ENCODE peak calls at places on chromosomes 13 and 19, in seven cellular contexts. One of them, this sample, is unnamed.
A peak's percentile ranks its signal among the peaks of the same experiment; 100 is the strongest.

GRCh38 chr19:44948763-44949374 is 3.0 kb downstream of the APOC2 start:
- DNase-seq in activated T-cell treated with anti-CD3 and anti-CD28 coated beads for 48 hours: no peak
- DNase-seq in stimulated activated CD8-positive, alpha-beta memory T cell treated with anti-CD3 and anti-CD28 coated beads, Interleukin-7, amount 100 ng/mL, for 1 hour: no peak
- DNase-seq in H54: no peak
- DNase-seq in heart right ventricle: no peak
- DNase-seq in astrocyte of the spinal cord: no peak
- DNase-seq in NCI-H524 treated with DMSO at 0.1 percent for 48 hours: no peak
- DNase-seq in this sample: no peak

GRCh38 chr19:30781519-30781918 is 409.3 kb downstream of the ZNF536 start:
- DNase-seq in activated T-cell treated with anti-CD3 and anti-CD28 coated beads for 48 hours: no peak
- DNase-seq in stimulated activated CD8-positive, alpha-beta memory T cell treated with anti-CD3 and anti-CD28 coated beads, Interleukin-7, amount 100 ng/mL, for 1 hour: no peak
- DNase-seq in H54: no peak
- DNase-seq in heart right ventricle: no peak
- DNase-seq in astrocyte of the spinal cord: no peak
- DNase-seq in NCI-H524 treated with DMSO at 0.1 percent for 48 hours: no peak
- DNase-seq in this sample: no peak

GRCh38 chr13:86554066-86554465 is 754.8 kb upstream of the SLITRK6 start:
- DNase-seq in activated T-cell treated with anti-CD3 and anti-CD28 coated beads for 48 hours: no peak
- DNase-seq in stimulated activated CD8-positive, alpha-beta memory T cell treated with anti-CD3 and anti-CD28 coated beads, Interleukin-7, amount 100 ng/mL, for 1 hour: no peak
- DNase-seq in H54: no peak
- DNase-seq in heart right ventricle: no peak
- DNase-seq in astrocyte of the spinal cord: no peak
- DNase-seq in NCI-H524 treated with DMSO at 0.1 percent for 48 hours: no peak
- DNase-seq in this sample: no peak

GRCh38 chr13:114282143-114282685 is 813 bp downstream of the UPF3A start:
- DNase-seq in activated T-cell treated with anti-CD3 and anti-CD28 coated beads for 48 hours: peak; percentile 30
- DNase-seq in stimulated activated CD8-positive, alpha-beta memory T cell treated with anti-CD3 and anti-CD28 coated beads, Interleukin-7, amount 100 ng/mL, for 1 hour: peak; percentile 32
- DNase-seq in H54: peak; percentile 71
- DNase-seq in heart right ventricle: peak; percentile 39
- DNase-seq in astrocyte of the spinal cord: peak; percentile 81
- DNase-seq in NCI-H524 treated with DMSO at 0.1 percent for 48 hours: peak; percentile 33
- DNase-seq in this sample: peak; percentile 68

GRCh38 chr19:32397736-32398135 is 7.8 kb upstream of the DPY19L3 start:
- DNase-seq in activated T-cell treated with anti-CD3 and anti-CD28 coated beads for 48 hours: no peak
- DNase-seq in stimulated activated CD8-positive, alpha-beta memory T cell treated with anti-CD3 and anti-CD28 coated beads, Interleukin-7, amount 100 ng/mL, for 1 hour: no peak
- DNase-seq in H54: peak; percentile 49
- DNase-seq in heart right ventricle: no peak
- DNase-seq in astrocyte of the spinal cord: peak; percentile 70
- DNase-seq in NCI-H524 treated with DMSO at 0.1 percent for 48 hours: no peak
- DNase-seq in this sample: peak; percentile 73

GRCh38 chr13:30844548-30845296 is 61.3 kb upstream of the MEDAG start:
- DNase-seq in activated T-cell treated with anti-CD3 and anti-CD28 coated beads for 48 hours: no peak
- DNase-seq in stimulated activated CD8-positive, alpha-beta memory T cell treated with anti-CD3 and anti-CD28 coated beads, Interleukin-7, amount 100 ng/mL, for 1 hour: no peak
- DNase-seq in H54: no peak
- DNase-seq in heart right ventricle: no peak
- DNase-seq in astrocyte of the spinal cord: no peak
- DNase-seq in NCI-H524 treated with DMSO at 0.1 percent for 48 hours: no peak
- DNase-seq in this sample: peak; percentile 55

GRCh38 chr19:35355851-35356460 is 2.3 kb upstream of the FFAR3 start:
- DNase-seq in activated T-cell treated with anti-CD3 and anti-CD28 coated beads for 48 hours: no peak
- DNase-seq in stimulated activated CD8-positive, alpha-beta memory T cell treated with anti-CD3 and anti-CD28 coated beads, Interleukin-7, amount 100 ng/mL, for 1 hour: no peak
- DNase-seq in H54: no peak
- DNase-seq in heart right ventricle: no peak
- DNase-seq in astrocyte of the spinal cord: no peak
- DNase-seq in NCI-H524 treated with DMSO at 0.1 percent for 48 hours: no peak
- DNase-seq in this sample: no peak

GRCh38 chr13:30690282-30691188 is 44.8 kb upstream of the ALOX5AP start:
- DNase-seq in activated T-cell treated with anti-CD3 and anti-CD28 coated beads for 48 hours: no peak
- DNase-seq in stimulated activated CD8-positive, alpha-beta memory T cell treated with anti-CD3 and anti-CD28 coated beads, Interleukin-7, amount 100 ng/mL, for 1 hour: no peak
- DNase-seq in H54: peak; percentile 38
- DNase-seq in heart right ventricle: peak; percentile 42
- DNase-seq in astrocyte of the spinal cord: peak; percentile 94
- DNase-seq in NCI-H524 treated with DMSO at 0.1 percent for 48 hours: no peak
- DNase-seq in this sample: peak; percentile 66

GRCh38 chr13:106710267-106710666 is 142.3 kb upstream of the ARGLU1 start:
- DNase-seq in activated T-cell treated with anti-CD3 and anti-CD28 coated beads for 48 hours: no peak
- DNase-seq in stimulated activated CD8-positive, alpha-beta memory T cell treated with anti-CD3 and anti-CD28 coated beads, Interleukin-7, amount 100 ng/mL, for 1 hour: no peak
- DNase-seq in H54: no peak
- DNase-seq in heart right ventricle: peak; percentile 63
- DNase-seq in astrocyte of the spinal cord: peak; percentile 24
- DNase-seq in NCI-H524 treated with DMSO at 0.1 percent for 48 hours: no peak
- DNase-seq in this sample: no peak

GRCh38 chr13:61916483-61916882 is 500.8 kb upstream of the PCDH20 start:
- DNase-seq in activated T-cell treated with anti-CD3 and anti-CD28 coated beads for 48 hours: no peak
- DNase-seq in stimulated activated CD8-positive, alpha-beta memory T cell treated with anti-CD3 and anti-CD28 coated beads, Interleukin-7, amount 100 ng/mL, for 1 hour: no peak
- DNase-seq in H54: no peak
- DNase-seq in heart right ventricle: no peak
- DNase-seq in astrocyte of the spinal cord: no peak
- DNase-seq in NCI-H524 treated with DMSO at 0.1 percent for 48 hours: no peak
- DNase-seq in this sample: no peak

GRCh38 chr13:114069376-114070097 is 62.9 kb downstream of the RASA3 start:
- DNase-seq in activated T-cell treated with anti-CD3 and anti-CD28 coated beads for 48 hours: no peak
- DNase-seq in stimulated activated CD8-positive, alpha-beta memory T cell treated with anti-CD3 and anti-CD28 coated beads, Interleukin-7, amount 100 ng/mL, for 1 hour: no peak
- DNase-seq in H54: no peak
- DNase-seq in heart right ventricle: no peak
- DNase-seq in astrocyte of the spinal cord: no peak
- DNase-seq in NCI-H524 treated with DMSO at 0.1 percent for 48 hours: no peak
- DNase-seq in this sample: no peak

GRCh38 chr13:47869780-47870179 is 131.3 kb downstream of the SUCLA2 start:
- DNase-seq in activated T-cell treated with anti-CD3 and anti-CD28 coated beads for 48 hours: no peak
- DNase-seq in stimulated activated CD8-positive, alpha-beta memory T cell treated with anti-CD3 and anti-CD28 coated beads, Interleukin-7, amount 100 ng/mL, for 1 hour: no peak
- DNase-seq in H54: no peak
- DNase-seq in heart right ventricle: no peak
- DNase-seq in astrocyte of the spinal cord: no peak
- DNase-seq in NCI-H524 treated with DMSO at 0.1 percent for 48 hours: no peak
- DNase-seq in this sample: no peak

GRCh38 chr19:4660181-4660791 is 9.9 kb downstream of the MYDGF start:
- DNase-seq in activated T-cell treated with anti-CD3 and anti-CD28 coated beads for 48 hours: no peak
- DNase-seq in stimulated activated CD8-positive, alpha-beta memory T cell treated with anti-CD3 and anti-CD28 coated beads, Interleukin-7, amount 100 ng/mL, for 1 hour: no peak
- DNase-seq in H54: no peak
- DNase-seq in heart right ventricle: no peak
- DNase-seq in astrocyte of the spinal cord: no peak
- DNase-seq in NCI-H524 treated with DMSO at 0.1 percent for 48 hours: no peak
- DNase-seq in this sample: peak; percentile 33

GRCh38 chr19:38550376-38550775 is 67.4 kb downstream of the MAP4K1 start:
- DNase-seq in activated T-cell treated with anti-CD3 and anti-CD28 coated beads for 48 hours: no peak
- DNase-seq in stimulated activated CD8-positive, alpha-beta memory T cell treated with anti-CD3 and anti-CD28 coated beads, Interleukin-7, amount 100 ng/mL, for 1 hour: no peak
- DNase-seq in H54: no peak
- DNase-seq in heart right ventricle: no peak
- DNase-seq in astrocyte of the spinal cord: no peak
- DNase-seq in NCI-H524 treated with DMSO at 0.1 percent for 48 hours: no peak
- DNase-seq in this sample: no peak

GRCh38 chr13:113533441-113533840 is 42.9 kb upstream of the DCUN1D2 start:
- DNase-seq in activated T-cell treated with anti-CD3 and anti-CD28 coated beads for 48 hours: no peak
- DNase-seq in stimulated activated CD8-positive, alpha-beta memory T cell treated with anti-CD3 and anti-CD28 coated beads, Interleukin-7, amount 100 ng/mL, for 1 hour: no peak
- DNase-seq in H54: no peak
- DNase-seq in heart right ventricle: no peak
- DNase-seq in astrocyte of the spinal cord: no peak
- DNase-seq in NCI-H524 treated with DMSO at 0.1 percent for 48 hours: no peak
- DNase-seq in this sample: peak; percentile 87

GRCh38 chr19:8131517-8131916 is 17.9 kb downstream of the FBN3 start:
- DNase-seq in activated T-cell treated with anti-CD3 and anti-CD28 coated beads for 48 hours: no peak
- DNase-seq in stimulated activated CD8-positive, alpha-beta memory T cell treated with anti-CD3 and anti-CD28 coated beads, Interleukin-7, amount 100 ng/mL, for 1 hour: no peak
- DNase-seq in H54: no peak
- DNase-seq in heart right ventricle: no peak
- DNase-seq in astrocyte of the spinal cord: no peak
- DNase-seq in NCI-H524 treated with DMSO at 0.1 percent for 48 hours: no peak
- DNase-seq in this sample: no peak

GRCh38 chr19:35155441-35155840 is 906 bp downstream of the FXYD5 start:
- DNase-seq in activated T-cell treated with anti-CD3 and anti-CD28 coated beads for 48 hours: peak; percentile 39
- DNase-seq in stimulated activated CD8-positive, alpha-beta memory T cell treated with anti-CD3 and anti-CD28 coated beads, Interleukin-7, amount 100 ng/mL, for 1 hour: no peak
- DNase-seq in H54: no peak
- DNase-seq in heart right ventricle: no peak
- DNase-seq in astrocyte of the spinal cord: no peak
- DNase-seq in NCI-H524 treated with DMSO at 0.1 percent for 48 hours: no peak
- DNase-seq in this sample: no peak

GRCh38 chr13:111267205-111267604 is 53.2 kb upstream of the TEX29 start:
- DNase-seq in activated T-cell treated with anti-CD3 and anti-CD28 coated beads for 48 hours: no peak
- DNase-seq in stimulated activated CD8-positive, alpha-beta memory T cell treated with anti-CD3 and anti-CD28 coated beads, Interleukin-7, amount 100 ng/mL, for 1 hour: no peak
- DNase-seq in H54: no peak
- DNase-seq in heart right ventricle: no peak
- DNase-seq in astrocyte of the spinal cord: no peak
- DNase-seq in NCI-H524 treated with DMSO at 0.1 percent for 48 hours: no peak
- DNase-seq in this sample: no peak

GRCh38 chr19:3129112-3129511 is 6.7 kb upstream of the GNA15 start:
- DNase-seq in activated T-cell treated with anti-CD3 and anti-CD28 coated beads for 48 hours: no peak
- DNase-seq in stimulated activated CD8-positive, alpha-beta memory T cell treated with anti-CD3 and anti-CD28 coated beads, Interleukin-7, amount 100 ng/mL, for 1 hour: no peak
- DNase-seq in H54: no peak
- DNase-seq in heart right ventricle: no peak
- DNase-seq in astrocyte of the spinal cord: peak; percentile 73
- DNase-seq in NCI-H524 treated with DMSO at 0.1 percent for 48 hours: no peak
- DNase-seq in this sample: peak; percentile 22

GRCh38 chr13:110445183-110445582 is 116.3 kb downstream of the RAB20 start:
- DNase-seq in activated T-cell treated with anti-CD3 and anti-CD28 coated beads for 48 hours: no peak
- DNase-seq in stimulated activated CD8-positive, alpha-beta memory T cell treated with anti-CD3 and anti-CD28 coated beads, Interleukin-7, amount 100 ng/mL, for 1 hour: no peak
- DNase-seq in H54: no peak
- DNase-seq in heart right ventricle: no peak
- DNase-seq in astrocyte of the spinal cord: peak; percentile 83
- DNase-seq in NCI-H524 treated with DMSO at 0.1 percent for 48 hours: no peak
- DNase-seq in this sample: no peak

GRCh38 chr19:18017275-18018083 is 9.5 kb downstream of the ARRDC2 start:
- DNase-seq in activated T-cell treated with anti-CD3 and anti-CD28 coated beads for 48 hours: no peak
- DNase-seq in stimulated activated CD8-positive, alpha-beta memory T cell treated with anti-CD3 and anti-CD28 coated beads, Interleukin-7, amount 100 ng/mL, for 1 hour: no peak
- DNase-seq in H54: no peak
- DNase-seq in heart right ventricle: peak; percentile 25
- DNase-seq in astrocyte of the spinal cord: no peak
- DNase-seq in NCI-H524 treated with DMSO at 0.1 percent for 48 hours: no peak
- DNase-seq in this sample: no peak

GRCh38 chr19:54206030-54206830 is 5.6 kb downstream of the RPS9 start:
- DNase-seq in activated T-cell treated with anti-CD3 and anti-CD28 coated beads for 48 hours: no peak
- DNase-seq in stimulated activated CD8-positive, alpha-beta memory T cell treated with anti-CD3 and anti-CD28 coated beads, Interleukin-7, amount 100 ng/mL, for 1 hour: no peak
- DNase-seq in H54: no peak
- DNase-seq in heart right ventricle: no peak
- DNase-seq in astrocyte of the spinal cord: no peak
- DNase-seq in NCI-H524 treated with DMSO at 0.1 percent for 48 hours: no peak
- DNase-seq in this sample: no peak

GRCh38 chr13:91398413-91399188 is at the start of gene GPC5:
- DNase-seq in activated T-cell treated with anti-CD3 and anti-CD28 coated beads for 48 hours: peak; percentile 86
- DNase-seq in stimulated activated CD8-positive, alpha-beta memory T cell treated with anti-CD3 and anti-CD28 coated beads, Interleukin-7, amount 100 ng/mL, for 1 hour: peak; percentile 70
- DNase-seq in H54: peak; percentile 58
- DNase-seq in heart right ventricle: peak; percentile 48
- DNase-seq in astrocyte of the spinal cord: peak; percentile 45
- DNase-seq in NCI-H524 treated with DMSO at 0.1 percent for 48 hours: no peak
- DNase-seq in this sample: peak; percentile 74

GRCh38 chr13:112069727-112070300 is 2.9 kb downstream of the SOX1 start:
- DNase-seq in activated T-cell treated with anti-CD3 and anti-CD28 coated beads for 48 hours: no peak
- DNase-seq in stimulated activated CD8-positive, alpha-beta memory T cell treated with anti-CD3 and anti-CD28 coated beads, Interleukin-7, amount 100 ng/mL, for 1 hour: no peak
- DNase-seq in H54: no peak
- DNase-seq in heart right ventricle: no peak
- DNase-seq in astrocyte of the spinal cord: no peak
- DNase-seq in NCI-H524 treated with DMSO at 0.1 percent for 48 hours: no peak
- DNase-seq in this sample: no peak

GRCh38 chr13:73715114-73715909 is 418.9 kb downstream of the KLF12 start:
- DNase-seq in activated T-cell treated with anti-CD3 and anti-CD28 coated beads for 48 hours: peak; percentile 19
- DNase-seq in stimulated activated CD8-positive, alpha-beta memory T cell treated with anti-CD3 and anti-CD28 coated beads, Interleukin-7, amount 100 ng/mL, for 1 hour: peak; percentile 31
- DNase-seq in H54: no peak
- DNase-seq in heart right ventricle: no peak
- DNase-seq in astrocyte of the spinal cord: no peak
- DNase-seq in NCI-H524 treated with DMSO at 0.1 percent for 48 hours: no peak
- DNase-seq in this sample: no peak

GRCh38 chr13:94550030-94550738 is 45.8 kb downstream of the TGDS start:
- DNase-seq in activated T-cell treated with anti-CD3 and anti-CD28 coated beads for 48 hours: no peak
- DNase-seq in stimulated activated CD8-positive, alpha-beta memory T cell treated with anti-CD3 and anti-CD28 coated beads, Interleukin-7, amount 100 ng/mL, for 1 hour: no peak
- DNase-seq in H54: peak; percentile 65
- DNase-seq in heart right ventricle: no peak
- DNase-seq in astrocyte of the spinal cord: no peak
- DNase-seq in NCI-H524 treated with DMSO at 0.1 percent for 48 hours: peak; percentile 26
- DNase-seq in this sample: peak; percentile 76

GRCh38 chr19:3073159-3073563 is 10.9 kb upstream of the TLE5 start:
- DNase-seq in activated T-cell treated with anti-CD3 and anti-CD28 coated beads for 48 hours: no peak
- DNase-seq in stimulated activated CD8-positive, alpha-beta memory T cell treated with anti-CD3 and anti-CD28 coated beads, Interleukin-7, amount 100 ng/mL, for 1 hour: no peak
- DNase-seq in H54: no peak
- DNase-seq in heart right ventricle: no peak
- DNase-seq in astrocyte of the spinal cord: no peak
- DNase-seq in NCI-H524 treated with DMSO at 0.1 percent for 48 hours: peak; percentile 98
- DNase-seq in this sample: peak; percentile 37

GRCh38 chr19:4700573-4700970 is 23.1 kb downstream of the DPP9 start:
- DNase-seq in activated T-cell treated with anti-CD3 and anti-CD28 coated beads for 48 hours: no peak
- DNase-seq in stimulated activated CD8-positive, alpha-beta memory T cell treated with anti-CD3 and anti-CD28 coated beads, Interleukin-7, amount 100 ng/mL, for 1 hour: no peak
- DNase-seq in H54: no peak
- DNase-seq in heart right ventricle: no peak
- DNase-seq in astrocyte of the spinal cord: no peak
- DNase-seq in NCI-H524 treated with DMSO at 0.1 percent for 48 hours: no peak
- DNase-seq in this sample: no peak